ENCODE peak calls at places on chromosomes 4 and X, in five cellular contexts. One of them, this sample, is unnamed.

GRCh38 chrX:68440940-68441339 is 7.6 kb upstream of the OPHN1 start:
- DNase-seq in HFF-Myc: peak; percentile 47
- DNase-seq in AG04450: no peak
- DNase-seq in progenitor cell of endocrine pancreas: no peak
- DNase-seq in sigmoid colon: peak; percentile 88
- DNase-seq in this sample: no peak

GRCh38 chrX:151604931-151605330 is 41.5 kb downstream of the PASD1 start:
- DNase-seq in HFF-Myc: no peak
- DNase-seq in AG04450: no peak
- DNase-seq in progenitor cell of endocrine pancreas: no peak
- DNase-seq in sigmoid colon: no peak
- DNase-seq in this sample: no peak

GRCh38 chr4:94363136-94363655 is 20.6 kb upstream of the HPGDS start:
- DNase-seq in HFF-Myc: no peak
- DNase-seq in AG04450: no peak
- DNase-seq in progenitor cell of endocrine pancreas: no peak
- DNase-seq in sigmoid colon: no peak
- DNase-seq in this sample: no peak

GRCh38 chrX:134999469-134999868 is 8.7 kb downstream of the SMIM10 start:
- DNase-seq in HFF-Myc: no peak
- DNase-seq in AG04450: no peak
- DNase-seq in progenitor cell of endocrine pancreas: no peak
- DNase-seq in sigmoid colon: no peak
- DNase-seq in this sample: no peak

GRCh38 chr4:30716671-30717207 is 3.4 kb upstream of the PCDH7 start:
- DNase-seq in HFF-Myc: no peak
- DNase-seq in AG04450: no peak
- DNase-seq in progenitor cell of endocrine pancreas: no peak
- DNase-seq in sigmoid colon: no peak
- DNase-seq in this sample: no peak

GRCh38 chrX:11259437-11259836 is 33.8 kb upstream of the AMELX start:
- DNase-seq in HFF-Myc: no peak
- DNase-seq in AG04450: no peak
- DNase-seq in progenitor cell of endocrine pancreas: no peak
- DNase-seq in sigmoid colon: no peak
- DNase-seq in this sample: no peak

GRCh38 chr4:140091305-140091704 is 62.7 kb downstream of the MAML3 start:
- DNase-seq in HFF-Myc: no peak
- DNase-seq in AG04450: no peak
- DNase-seq in progenitor cell of endocrine pancreas: no peak
- DNase-seq in sigmoid colon: no peak
- DNase-seq in this sample: no peak

GRCh38 chr4:150217804-150218203 is 139.6 kb downstream of the DCLK2 start:
- DNase-seq in HFF-Myc: no peak
- DNase-seq in AG04450: no peak
- DNase-seq in progenitor cell of endocrine pancreas: no peak
- DNase-seq in sigmoid colon: no peak
- DNase-seq in this sample: no peak

GRCh38 chrX:53379747-53380146 is 42.7 kb downstream of the SMC1A start:
- DNase-seq in HFF-Myc: no peak
- DNase-seq in AG04450: no peak
- DNase-seq in progenitor cell of endocrine pancreas: no peak
- DNase-seq in sigmoid colon: no peak
- DNase-seq in this sample: no peak

GRCh38 chrX:134604701-134605271 is 53.5 kb downstream of the PLAC1 start:
- DNase-seq in HFF-Myc: no peak
- DNase-seq in AG04450: no peak
- DNase-seq in progenitor cell of endocrine pancreas: no peak
- DNase-seq in sigmoid colon: no peak
- DNase-seq in this sample: no peak

GRCh38 chr4:55733874-55734437 is 85.6 kb upstream of the EXOC1L start:
- DNase-seq in HFF-Myc: peak; percentile 14
- DNase-seq in AG04450: no peak
- DNase-seq in progenitor cell of endocrine pancreas: no peak
- DNase-seq in sigmoid colon: no peak
- DNase-seq in this sample: no peak

GRCh38 chrX:110965409-110965808 is 130.6 kb upstream of the PAK3 start:
- DNase-seq in HFF-Myc: no peak
- DNase-seq in AG04450: no peak
- DNase-seq in progenitor cell of endocrine pancreas: no peak
- DNase-seq in sigmoid colon: no peak
- DNase-seq in this sample: no peak

GRCh38 chrX:54042609-54043010 is 1.7 kb downstream of the PHF8 start:
- DNase-seq in HFF-Myc: no peak
- DNase-seq in AG04450: no peak
- DNase-seq in progenitor cell of endocrine pancreas: peak; percentile 30
- DNase-seq in sigmoid colon: peak; percentile 68
- DNase-seq in this sample: no peak

GRCh38 chr4:159383569-159383934 is 280.7 kb downstream of the RAPGEF2 start:
- DNase-seq in HFF-Myc: no peak
- DNase-seq in AG04450: no peak
- DNase-seq in progenitor cell of endocrine pancreas: no peak
- DNase-seq in sigmoid colon: no peak
- DNase-seq in this sample: no peak

GRCh38 chr4:7478665-7479064 is 43.9 kb upstream of the PSAPL1 start:
- DNase-seq in HFF-Myc: no peak
- DNase-seq in AG04450: no peak
- DNase-seq in progenitor cell of endocrine pancreas: no peak
- DNase-seq in sigmoid colon: no peak
- DNase-seq in this sample: no peak

GRCh38 chr4:158291334-158292055 is 81.2 kb downstream of the TMEM144 start:
- DNase-seq in HFF-Myc: no peak
- DNase-seq in AG04450: no peak
- DNase-seq in progenitor cell of endocrine pancreas: no peak
- DNase-seq in sigmoid colon: no peak
- DNase-seq in this sample: no peak

DNA sequence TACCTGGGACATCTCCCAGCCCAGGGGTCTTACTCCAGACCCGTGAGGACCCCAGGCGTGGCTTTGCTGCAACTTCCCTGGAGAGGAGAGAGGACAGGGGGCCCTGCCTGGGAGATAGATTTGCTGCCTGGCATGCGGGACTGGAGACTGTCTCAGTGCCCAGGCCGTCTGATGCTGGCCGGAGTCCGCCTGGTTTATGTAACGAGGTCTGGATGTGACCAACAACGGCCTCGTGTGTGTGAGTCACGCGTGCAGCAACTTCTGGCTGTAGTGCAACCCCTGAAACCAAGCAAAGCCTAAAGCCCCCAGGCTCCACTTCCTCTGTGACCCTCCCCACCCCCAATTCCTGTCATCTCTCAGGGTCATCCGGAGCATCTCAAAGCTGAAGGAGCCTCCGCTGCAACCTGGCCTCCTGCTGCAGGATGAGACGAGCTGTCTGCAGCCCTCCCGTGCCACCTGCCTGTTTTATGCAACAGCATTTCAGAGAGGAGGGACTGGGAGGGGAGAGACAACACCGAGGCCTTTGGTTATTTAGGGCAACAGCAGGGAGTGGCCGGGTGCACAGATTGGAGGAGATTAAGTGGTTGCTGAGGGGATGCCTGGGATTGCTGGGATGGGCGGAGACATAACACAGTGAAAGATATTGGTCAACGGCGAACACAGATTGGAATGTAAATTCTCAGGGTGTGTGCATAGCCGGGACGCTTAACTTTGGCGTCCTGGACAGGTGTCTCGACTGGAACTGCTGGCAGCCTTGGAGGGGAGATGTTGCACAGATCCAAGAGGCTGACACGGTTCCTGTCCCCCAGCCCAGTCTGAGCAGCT is 16.0 kb downstream of the XG start:
- DNase-seq in HFF-Myc: no peak
- DNase-seq in AG04450: peak; percentile 4
- DNase-seq in progenitor cell of endocrine pancreas: no peak
- DNase-seq in sigmoid colon: peak; percentile 90
- DNase-seq in this sample: no peak
- TF ChIP-seq CTCF in HFF-Myc: no peak
- TF ChIP-seq CTCF in AG04450: no peak
- TF ChIP-seq CTCF in progenitor cell of endocrine pancreas: no peak
- TF ChIP-seq CTCF in sigmoid colon: no peak
- TF ChIP-seq CTCF in this sample: no peak

DNA sequence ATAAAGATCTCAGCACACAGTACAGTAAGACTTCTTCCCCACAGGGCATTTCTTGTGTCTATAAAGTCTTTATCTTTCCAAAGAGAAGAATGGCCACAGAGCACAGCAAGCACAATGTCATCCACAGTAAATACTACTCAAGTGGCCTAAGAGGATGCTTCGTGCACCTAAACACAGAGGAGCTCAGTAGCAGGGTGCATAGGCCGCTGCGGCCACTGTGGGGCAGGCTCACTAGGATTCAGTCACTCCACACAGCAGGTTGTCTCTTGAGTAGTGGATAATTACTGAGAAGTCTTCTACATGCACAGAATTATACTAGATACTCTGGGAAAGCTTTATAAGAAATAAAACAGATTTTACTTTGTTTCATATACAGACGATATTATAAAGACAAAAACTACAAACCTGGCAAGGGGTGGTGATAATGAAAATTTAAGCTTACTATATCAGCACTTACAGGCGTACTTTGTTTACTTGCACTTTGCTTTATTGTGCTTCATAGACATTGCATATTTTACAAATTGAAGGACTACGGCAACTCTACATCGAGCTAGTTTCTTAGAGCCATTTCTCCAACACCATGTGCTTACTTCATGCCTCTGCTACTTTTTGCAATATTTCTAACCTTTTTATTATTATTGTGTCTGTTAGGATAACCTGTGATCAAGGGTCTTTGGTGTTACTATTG is 78.5 kb downstream of the PRDM5 start:
- DNase-seq in HFF-Myc: no peak
- DNase-seq in AG04450: no peak
- DNase-seq in progenitor cell of endocrine pancreas: no peak
- DNase-seq in sigmoid colon: no peak
- DNase-seq in this sample: no peak
- TF ChIP-seq CTCF in HFF-Myc: peak; percentile 48
- TF ChIP-seq CTCF in AG04450: peak; percentile 36
- TF ChIP-seq CTCF in progenitor cell of endocrine pancreas: peak; percentile 53
- TF ChIP-seq CTCF in sigmoid colon: no peak
- TF ChIP-seq CTCF in this sample: peak; percentile 61

GRCh38 chr4:74056114-74056857 is 17.8 kb upstream of the CXCL3 start:
- DNase-seq in HFF-Myc: no peak
- DNase-seq in AG04450: no peak
- DNase-seq in progenitor cell of endocrine pancreas: no peak
- DNase-seq in sigmoid colon: no peak
- DNase-seq in this sample: no peak
- TF ChIP-seq CTCF in HFF-Myc: no peak
- TF ChIP-seq CTCF in AG04450: peak; percentile 26
- TF ChIP-seq CTCF in progenitor cell of endocrine pancreas: no peak
- TF ChIP-seq CTCF in sigmoid colon: no peak
- TF ChIP-seq CTCF in this sample: no peak

GRCh38 chr4:163665521-163666334 is 171.2 kb downstream of the TMA16 start:
- DNase-seq in HFF-Myc: no peak
- DNase-seq in AG04450: no peak
- DNase-seq in progenitor cell of endocrine pancreas: no peak
- DNase-seq in sigmoid colon: no peak
- DNase-seq in this sample: no peak
- TF ChIP-seq CTCF in HFF-Myc: no peak
- TF ChIP-seq CTCF in AG04450: no peak
- TF ChIP-seq CTCF in progenitor cell of endocrine pancreas: no peak
- TF ChIP-seq CTCF in sigmoid colon: no peak
- TF ChIP-seq CTCF in this sample: no peak

GRCh38 chr4:121199742-121200561 is 35.8 kb upstream of the TNIP3 start:
- DNase-seq in HFF-Myc: no peak
- DNase-seq in AG04450: no peak
- DNase-seq in progenitor cell of endocrine pancreas: no peak
- DNase-seq in sigmoid colon: no peak
- DNase-seq in this sample: no peak
- TF ChIP-seq CTCF in HFF-Myc: no peak
- TF ChIP-seq CTCF in AG04450: no peak
- TF ChIP-seq CTCF in progenitor cell of endocrine pancreas: no peak
- TF ChIP-seq CTCF in sigmoid colon: no peak
- TF ChIP-seq CTCF in this sample: no peak